ENCODE peak calls at places on chromosomes 16 and 17, in seven cellular contexts. G, M, E, S, V, C and O are unnamed samples.

GRCh38 chr16:67864594-67864993 is 8.3 kb upstream of the EDC4 start:
- DNase-seq in G (no peak), V (no peak), E (no peak), S (no peak), M (no peak), C (no peak), O (no peak)

GRCh38 chr17:79864617-79865250 is 25.5 kb upstream of the CBX4 start:
- DNase-seq in E (no peak), S (no peak), V (no peak), C (no peak), G (no peak), M (no peak), O (no peak)

GRCh38 chr16:11613381-11614303 is 26.9 kb upstream of the LITAF start:
- DNase-seq in G (no peak), M (peak), E (peak), C (peak), S (peak), V (no peak), O (no peak)

GRCh38 chr16:54928016-54928356 is 2.7 kb upstream of the IRX5 start:
- DNase-seq in G (no peak), C (no peak), S (no peak), V (no peak), E (no peak), M (no peak), O (no peak)

GRCh38 chr17:1181769-1182137 is 2.0 kb upstream of the ABR start:
- DNase-seq in M (no peak), S (no peak), C (no peak), V (peak), E (no peak), G (no peak), O (no peak)

GRCh38 chr17:1107777-1108559 is 71.8 kb downstream of the ABR start:
- DNase-seq in S (no peak), V (no peak), M (peak), G (no peak), E (peak), C (no peak), O (no peak)

GRCh38 chr17:80795737-80796136 is 195.9 kb upstream of the CHMP6 start:
- DNase-seq in G (no peak), C (peak), S (no peak), M (peak), E (peak), V (no peak), O (no peak)

GRCh38 chr16:58265480-58266052 is 29.3 kb downstream of the PRSS54 start:
- DNase-seq in E (no peak), C (no peak), S (no peak), M (no peak), V (no peak), G (no peak), O (no peak)

GRCh38 chr17:2171725-2172446 is 117.0 kb downstream of the HIC1 start:
- DNase-seq in G (peak), E (peak), M (peak), C (peak), S (peak), V (peak), O (no peak)

GRCh38 chr17:79905832-79906231 is 66.6 kb upstream of the CBX4 start:
- DNase-seq in V (no peak), S (no peak), C (no peak), M (peak), E (no peak), G (no peak), O (no peak)

GRCh38 chr17:32783602-32784001 is 93.3 kb downstream of the MYO1D start:
- DNase-seq in E (no peak), C (no peak), M (no peak), V (peak), S (no peak), G (peak), O (no peak)

GRCh38 chr17:33732116-33732515 is 439.0 kb upstream of the ASIC2 start:
- DNase-seq in V (peak), C (no peak), G (no peak), E (no peak), M (no peak), S (no peak), O (no peak)

GRCh38 chr16:56911771-56912541 is 20.0 kb upstream of the HERPUD1 start:
- DNase-seq in E (peak), G (no peak), C (peak), S (peak), M (peak), V (peak), O (no peak)

GRCh38 chr17:79011451-79012147 is 2.0 kb upstream of the CANT1 start:
- DNase-seq in V (peak), C (no peak), E (no peak), M (no peak), S (no peak), G (no peak), O (no peak)

GRCh38 chr17:422196-422930 is 69.8 kb upstream of the RPH3AL start:
- DNase-seq in V (no peak), C (no peak), E (no peak), G (no peak), S (no peak), M (no peak), O (no peak)

GRCh38 chr17:27538156-27538955 is 82.1 kb downstream of the KSR1 start:
- DNase-seq in M (peak), S (peak), E (no peak), C (peak), G (no peak), V (peak), O (no peak)

GRCh38 chr17:75146597-75146996 is 7.7 kb downstream of the JPT1 start:
- DNase-seq in S (no peak), C (no peak), M (no peak), E (no peak), V (peak), G (no peak), O (no peak)

GRCh38 chr16:66510711-66511614 is 39.0 kb downstream of the TK2 start:
- DNase-seq in G (no peak), S (no peak), E (no peak), M (peak), C (peak), V (no peak), O (no peak)

GRCh38 chr16:57039148-57039812 is 49.9 kb downstream of the NLRC5 start:
- DNase-seq in M (no peak), G (peak), S (no peak), V (peak), E (no peak), C (peak), O (no peak)

GRCh38 chr16:85252461-85252860 is 140.2 kb upstream of the CIBAR2 start:
- DNase-seq in E (no peak), S (no peak), V (no peak), G (no peak), M (no peak), C (no peak), O (no peak)

GRCh38 chr17:83090424-83091256 is 11.2 kb downstream of the METRNL start:
- DNase-seq in M (no peak), V (no peak), G (no peak), C (no peak), S (no peak), E (no peak), O (no peak)

DNA sequence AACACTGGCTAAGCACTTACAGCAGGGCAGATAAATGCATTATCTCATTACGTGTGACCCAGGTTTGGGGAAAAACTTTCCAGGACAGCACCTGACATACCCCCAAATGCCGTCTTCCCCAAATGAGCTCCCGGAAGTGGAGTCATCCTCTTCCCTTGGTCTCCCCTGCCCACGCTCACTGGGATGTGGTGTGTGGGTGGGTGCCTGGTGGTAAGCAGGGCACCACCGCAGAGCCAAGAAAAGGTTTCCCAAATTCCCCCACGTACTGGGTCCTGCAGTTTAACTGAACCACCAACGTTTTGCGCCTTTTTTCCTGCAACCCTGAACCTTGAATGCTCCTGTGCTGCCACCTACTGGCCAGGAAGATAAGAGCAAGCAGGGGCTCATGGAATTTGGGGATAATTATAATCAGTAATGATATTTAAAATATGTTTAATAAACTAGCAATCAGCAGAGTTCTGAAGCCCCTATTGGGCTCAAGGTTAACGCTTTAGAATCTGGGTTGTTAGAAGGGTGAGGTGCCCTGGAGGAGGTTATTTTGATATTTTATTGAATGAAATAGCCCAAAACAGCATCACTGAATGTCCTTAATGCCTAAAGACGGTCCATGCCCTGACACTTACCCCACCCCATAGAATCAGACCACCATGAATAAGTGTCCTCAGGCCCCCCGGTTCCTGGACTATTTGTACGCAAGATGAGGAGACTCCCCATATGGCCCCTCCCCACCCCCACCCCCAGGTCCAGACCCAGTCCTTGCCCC is 8.0 kb downstream of the SPPL2C start:
- DNase-seq in V (peak), C (peak), M (no peak), G (peak), E (no peak), S (peak), O (no peak)
- H3K4me3 ChIP-seq in V (no peak), C (no peak), M (no peak), G (no peak), E (no peak), S (no peak), O (no peak)

GRCh38 chr17:20278805-20279204 is 188.5 kb downstream of the LGALS9B start:
- DNase-seq in S (no peak), M (no peak), V (no peak), E (no peak), G (no peak), C (no peak), O (no peak)
- TF ChIP-seq CTCF in S (no peak), M (no peak), V (no peak), E (no peak), G (no peak), C (no peak), O (no peak)

GRCh38 chr16:77435240-77435819 is 496 bp upstream of the ADAMTS18 start:
- DNase-seq in C (no peak), S (no peak), V (no peak), E (no peak), M (no peak), G (no peak), O (no peak)
- H3K4me3 ChIP-seq in C (no peak), S (no peak), V (no peak), E (no peak), M (no peak), G (peak), O (no peak)

GRCh38 chr17:43907425-43907981 is at the start of gene MPP2:
- DNase-seq in G (peak), E (peak), C (no peak), V (peak), S (peak), M (peak), O (no peak)
- TF ChIP-seq CTCF in G (peak), E (no peak), C (no peak), V (peak), S (no peak), M (peak), O (no peak)

GRCh38 chr16:2520097-2520783 is at the start of gene AMDHD2:
- DNase-seq in E (peak), V (peak), C (peak), S (peak), M (peak), G (peak), O (no peak)

GRCh38 chr16:2519711-2520080 is 475 bp upstream of the AMDHD2 start:
- DNase-seq in E (peak), C (no peak), V (no peak), S (no peak), M (no peak), G (no peak), O (no peak)

GRCh38 chr16:2517954-2518605 is 2.1 kb upstream of the AMDHD2 start:
- DNase-seq in M (no peak), V (no peak), S (no peak), E (peak), C (no peak), G (no peak), O (no peak)

GRCh38 chr16:2520784-2521577 is 810 bp downstream of the AMDHD2 start:
- DNase-seq in E (peak), G (no peak), V (no peak), S (peak), C (peak), M (no peak), O (no peak)

DNA sequence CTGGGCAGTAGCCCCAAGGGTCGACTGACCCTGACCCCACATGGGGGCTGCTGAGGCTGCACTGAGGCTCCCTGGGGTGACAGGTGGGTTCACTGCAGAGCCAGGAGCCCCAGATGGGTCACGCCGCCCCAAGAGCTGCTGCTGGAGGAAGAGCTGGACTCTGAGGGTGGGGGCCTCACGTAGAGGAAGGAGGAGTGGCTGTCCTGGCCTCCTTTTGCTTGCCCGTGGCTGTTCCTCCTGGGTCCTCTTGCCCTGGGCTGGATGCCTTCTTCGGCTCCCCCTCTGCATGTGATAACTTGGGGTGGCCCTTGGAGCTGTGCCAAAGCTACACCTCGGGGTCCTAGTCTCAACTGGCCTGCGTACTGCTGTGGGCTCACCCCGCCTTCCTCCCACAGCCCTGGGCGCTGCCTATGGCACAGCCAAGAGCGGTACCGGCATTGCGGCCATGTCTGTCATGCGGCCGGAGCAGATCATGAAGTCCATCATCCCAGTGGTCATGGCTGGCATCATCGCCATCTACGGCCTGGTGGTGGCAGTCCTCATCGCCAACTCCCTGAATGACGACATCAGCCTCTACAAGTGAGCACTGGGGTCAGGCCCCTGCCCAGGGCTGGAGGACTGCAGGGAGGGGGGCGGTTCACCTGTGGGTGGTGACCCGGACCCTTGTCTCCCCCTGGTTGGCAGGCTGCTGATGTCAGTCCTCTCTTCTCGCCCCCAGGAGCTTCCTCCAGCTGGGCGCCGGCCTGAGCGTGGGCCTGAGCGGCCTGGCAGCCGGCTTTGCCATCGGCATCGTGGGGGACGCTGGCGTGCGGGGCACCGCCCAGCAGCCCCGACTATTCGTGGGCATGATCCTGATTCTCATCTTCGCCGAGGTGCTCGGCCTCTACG is 1.1 kb upstream of the AMDHD2 start:
- DNase-seq in V (no peak), M (no peak), E (no peak), S (peak), G (no peak), C (no peak), O (no peak)
- H3K4me3 ChIP-seq in V (no peak), M (peak), E (peak), S (peak), G (no peak), C (no peak), O (no peak)

GRCh38 chr17:47654991-47655390 is 5.3 kb downstream of the KPNB1 start:
- DNase-seq in S (no peak), V (no peak), C (no peak), E (no peak), G (no peak), M (no peak), O (no peak)

GRCh38 chr17:47665655-47666054 is 15.9 kb downstream of the KPNB1 start:
- DNase-seq in V (peak), C (no peak), S (no peak), M (no peak), G (no peak), E (no peak), O (no peak)

GRCh38 chr17:47663997-47664941 is 14.6 kb downstream of the KPNB1 start:
- DNase-seq in G (peak), E (no peak), C (peak), V (peak), M (no peak), S (no peak), O (no peak)

GRCh38 chr17:47660064-47660492 is 10.4 kb downstream of the KPNB1 start:
- DNase-seq in S (no peak), M (no peak), E (no peak), G (no peak), V (no peak), C (no peak), O (no peak)
- TF ChIP-seq CTCF in S (no peak), M (no peak), E (no peak), G (no peak), V (no peak), C (no peak), O (no peak)

DNA sequence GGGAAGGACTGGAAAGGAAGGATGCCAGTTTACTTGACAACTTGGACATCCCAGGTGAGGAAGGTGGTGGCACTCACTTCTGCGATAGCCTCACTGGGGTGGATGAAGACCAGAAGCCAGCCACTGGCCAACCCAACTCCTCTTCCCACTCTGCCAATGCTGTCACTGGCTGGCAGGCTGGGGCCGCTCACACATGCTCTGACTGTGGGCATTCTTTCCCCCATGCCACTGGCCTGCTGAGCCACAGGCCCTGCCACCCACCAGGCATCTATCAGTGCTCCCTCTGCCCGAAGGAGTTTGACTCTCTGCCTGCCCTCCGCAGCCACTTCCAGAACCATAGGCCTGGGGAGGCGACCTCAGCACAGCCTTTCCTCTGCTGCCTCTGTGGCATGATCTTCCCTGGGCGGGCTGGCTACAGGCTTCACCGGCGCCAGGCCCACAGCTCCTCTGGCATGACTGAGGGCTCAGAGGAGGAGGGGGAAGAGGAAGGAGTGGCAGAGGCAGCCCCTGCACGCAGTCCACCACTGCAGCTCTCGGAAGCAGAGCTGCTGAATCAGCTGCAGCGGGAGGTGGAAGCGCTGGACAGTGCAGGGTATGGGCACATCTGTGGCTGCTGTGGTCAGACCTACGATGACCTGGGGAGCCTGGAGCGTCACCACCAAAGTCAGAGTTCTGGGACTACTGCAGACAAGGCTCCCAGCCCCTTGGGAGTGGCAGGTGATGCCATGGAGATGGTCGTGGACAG is 4.5 kb downstream of the ZNF646 start:
- DNase-seq in S (no peak), G (no peak), E (no peak), C (no peak), V (no peak), M (no peak), O (no peak)
- H3K4me3 ChIP-seq in S (no peak), G (no peak), E (no peak), C (no peak), V (no peak), M (no peak), O (no peak)